ENCODE peak calls at places on chromosomes 1 and 21, in eight cellular contexts. One of them, this sample, is unnamed.

GRCh38 chr1:24438423-24438901 is 22.9 kb downstream of the NIPAL3 start:
- DNase-seq in A549: no peak
- DNase-seq in IMR-90: no peak
- DNase-seq in ovary: no peak
- DNase-seq in esophagus muscularis mucosa: no peak
- DNase-seq in stomach: no peak
- DNase-seq in NB4: no peak
- DNase-seq in spleen: no peak
- DNase-seq in this sample: peak; percentile 59

GRCh38 chr1:204258213-204259115 is 44.7 kb upstream of the GOLT1A start:
- DNase-seq in A549: peak; percentile 85
- DNase-seq in IMR-90: peak; percentile 63
- DNase-seq in ovary: peak; percentile 75
- DNase-seq in esophagus muscularis mucosa: no peak
- DNase-seq in stomach: peak; percentile 67
- DNase-seq in NB4: peak; percentile 56
- DNase-seq in spleen: peak; percentile 84
- DNase-seq in this sample: peak; percentile 60

GRCh38 chr1:46616277-46617107 is at the start of gene MOB3C:
- DNase-seq in A549: peak; percentile 36
- DNase-seq in IMR-90: peak; percentile 77
- DNase-seq in ovary: peak; percentile 84
- DNase-seq in esophagus muscularis mucosa: peak; percentile 97
- DNase-seq in stomach: peak; percentile 81
- DNase-seq in NB4: peak; percentile 49
- DNase-seq in spleen: peak; percentile 93
- DNase-seq in this sample: peak; percentile 87

GRCh38 chr1:179351281-179351680 is 14.5 kb upstream of the AXDND1 start:
- DNase-seq in A549: no peak
- DNase-seq in IMR-90: no peak
- DNase-seq in ovary: no peak
- DNase-seq in esophagus muscularis mucosa: no peak
- DNase-seq in stomach: no peak
- DNase-seq in NB4: no peak
- DNase-seq in spleen: no peak
- DNase-seq in this sample: no peak

GRCh38 chr1:190479537-190479936 is 1.9 kb upstream of the BRINP3 start:
- DNase-seq in A549: no peak
- DNase-seq in IMR-90: no peak
- DNase-seq in ovary: no peak
- DNase-seq in esophagus muscularis mucosa: no peak
- DNase-seq in stomach: no peak
- DNase-seq in NB4: no peak
- DNase-seq in spleen: no peak
- DNase-seq in this sample: no peak

GRCh38 chr1:152577168-152577567 is 3.1 kb downstream of the LCE3D start:
- DNase-seq in A549: no peak
- DNase-seq in IMR-90: no peak
- DNase-seq in ovary: no peak
- DNase-seq in esophagus muscularis mucosa: no peak
- DNase-seq in stomach: no peak
- DNase-seq in NB4: no peak
- DNase-seq in spleen: no peak
- DNase-seq in this sample: no peak

GRCh38 chr1:115429242-115429641 is 91.2 kb upstream of the NGF start:
- DNase-seq in A549: no peak
- DNase-seq in IMR-90: peak; percentile 59
- DNase-seq in ovary: no peak
- DNase-seq in esophagus muscularis mucosa: peak; percentile 55
- DNase-seq in stomach: no peak
- DNase-seq in NB4: no peak
- DNase-seq in spleen: no peak
- DNase-seq in this sample: no peak

GRCh38 chr1:905071-905749 is 18.5 kb upstream of the SAMD11 start:
- DNase-seq in A549: no peak
- DNase-seq in IMR-90: no peak
- DNase-seq in ovary: peak; percentile 37
- DNase-seq in esophagus muscularis mucosa: peak; percentile 42
- DNase-seq in stomach: peak; percentile 35
- DNase-seq in NB4: peak; percentile 87
- DNase-seq in spleen: peak; percentile 83
- DNase-seq in this sample: peak; percentile 30

GRCh38 chr1:201156346-201156745 is 2.1 kb upstream of the TMEM9 start:
- DNase-seq in A549: no peak
- DNase-seq in IMR-90: no peak
- DNase-seq in ovary: no peak
- DNase-seq in esophagus muscularis mucosa: no peak
- DNase-seq in stomach: no peak
- DNase-seq in NB4: no peak
- DNase-seq in spleen: no peak
- DNase-seq in this sample: no peak

GRCh38 chr1:4585705-4586104 is 68.7 kb upstream of the AJAP1 start:
- DNase-seq in A549: no peak
- DNase-seq in IMR-90: no peak
- DNase-seq in ovary: no peak
- DNase-seq in esophagus muscularis mucosa: no peak
- DNase-seq in stomach: no peak
- DNase-seq in NB4: no peak
- DNase-seq in spleen: no peak
- DNase-seq in this sample: no peak

GRCh38 chr1:116819081-116819480 is 64.9 kb downstream of the CD2 start:
- DNase-seq in A549: no peak
- DNase-seq in IMR-90: no peak
- DNase-seq in ovary: no peak
- DNase-seq in esophagus muscularis mucosa: no peak
- DNase-seq in stomach: no peak
- DNase-seq in NB4: no peak
- DNase-seq in spleen: no peak
- DNase-seq in this sample: no peak

GRCh38 chr21:33230518-33231324 is 983 bp downstream of the IFNAR2 start:
- DNase-seq in A549: peak; percentile 40
- DNase-seq in IMR-90: peak; percentile 75
- DNase-seq in ovary: no peak
- DNase-seq in esophagus muscularis mucosa: no peak
- DNase-seq in stomach: no peak
- DNase-seq in NB4: peak; percentile 74
- DNase-seq in spleen: peak; percentile 92
- DNase-seq in this sample: peak; percentile 43

GRCh38 chr1:206575894-206576737 is 36.1 kb downstream of the EIF2D start:
- DNase-seq in A549: no peak
- DNase-seq in IMR-90: no peak
- DNase-seq in ovary: no peak
- DNase-seq in esophagus muscularis mucosa: no peak
- DNase-seq in stomach: no peak
- DNase-seq in NB4: no peak
- DNase-seq in spleen: no peak
- DNase-seq in this sample: no peak

GRCh38 chr1:66336641-66336991 is 197.3 kb upstream of the SGIP1 start:
- DNase-seq in A549: no peak
- DNase-seq in IMR-90: no peak
- DNase-seq in ovary: no peak
- DNase-seq in esophagus muscularis mucosa: no peak
- DNase-seq in stomach: no peak
- DNase-seq in NB4: peak; percentile 39
- DNase-seq in spleen: no peak
- DNase-seq in this sample: no peak

GRCh38 chr1:66335125-66335524 is 198.8 kb upstream of the SGIP1 start:
- DNase-seq in A549: no peak
- DNase-seq in IMR-90: no peak
- DNase-seq in ovary: no peak
- DNase-seq in esophagus muscularis mucosa: no peak
- DNase-seq in stomach: no peak
- DNase-seq in NB4: peak; percentile 29
- DNase-seq in spleen: no peak
- DNase-seq in this sample: no peak

GRCh38 chr1:66337249-66337648 is 196.7 kb upstream of the SGIP1 start:
- DNase-seq in A549: no peak
- DNase-seq in IMR-90: no peak
- DNase-seq in ovary: no peak
- DNase-seq in esophagus muscularis mucosa: no peak
- DNase-seq in stomach: no peak
- DNase-seq in NB4: peak; percentile 35
- DNase-seq in spleen: peak; percentile 79
- DNase-seq in this sample: no peak

GRCh38 chr1:66334311-66334710 is 199.6 kb upstream of the SGIP1 start:
- DNase-seq in A549: no peak
- DNase-seq in IMR-90: no peak
- DNase-seq in ovary: no peak
- DNase-seq in esophagus muscularis mucosa: no peak
- DNase-seq in stomach: no peak
- DNase-seq in NB4: peak; percentile 55
- DNase-seq in spleen: no peak
- DNase-seq in this sample: no peak

DNA sequence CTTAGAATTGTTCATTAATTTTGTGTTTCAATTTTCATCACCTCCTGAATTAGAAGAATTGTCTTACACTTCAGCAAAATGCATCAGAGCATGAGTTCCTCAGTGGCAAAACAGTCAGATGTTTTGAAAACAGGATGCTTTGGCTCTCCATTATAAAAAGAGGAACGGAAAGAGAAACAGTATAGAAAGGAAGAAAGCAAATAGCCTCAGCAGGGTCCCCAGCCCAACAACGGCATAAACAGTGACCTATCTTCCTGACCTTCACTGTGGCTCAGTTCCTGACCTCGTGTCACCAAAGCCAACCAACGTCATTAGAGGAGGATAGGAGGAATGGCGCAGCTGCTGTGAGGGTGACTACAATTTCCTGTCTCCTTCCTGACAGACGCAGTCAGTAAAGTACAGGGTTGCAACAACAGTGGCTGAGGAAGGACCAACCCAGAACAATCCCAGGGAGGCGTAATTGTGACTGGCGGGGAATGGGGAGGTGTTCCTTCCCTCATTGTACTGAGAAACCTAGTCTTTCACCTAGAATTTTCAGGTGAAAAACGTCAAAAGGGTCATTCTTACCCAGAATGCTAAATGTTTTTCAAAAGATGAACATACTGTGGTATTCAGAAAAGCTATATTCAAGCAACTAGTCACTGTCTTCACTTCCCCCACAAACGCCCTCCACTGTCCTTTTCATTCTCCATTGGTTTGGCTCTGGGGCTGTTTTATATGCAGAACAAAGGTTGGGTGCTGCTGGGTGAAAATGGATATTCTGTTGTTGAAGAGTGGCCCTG is 197.9 kb upstream of the SGIP1 start:
- DNase-seq in A549: no peak
- DNase-seq in IMR-90: peak; percentile 61
- DNase-seq in ovary: no peak
- DNase-seq in esophagus muscularis mucosa: peak; percentile 92
- DNase-seq in stomach: peak; percentile 63
- DNase-seq in NB4: peak; percentile 97
- DNase-seq in spleen: peak; percentile 87
- DNase-seq in this sample: peak; percentile 35
- TF ChIP-seq POLR2A in A549: no peak
- TF ChIP-seq POLR2A in IMR-90: no peak
- TF ChIP-seq POLR2A in ovary: no peak
- TF ChIP-seq POLR2A in esophagus muscularis mucosa: no peak
- TF ChIP-seq POLR2A in stomach: peak; percentile 18
- TF ChIP-seq POLR2A in NB4: no peak
- TF ChIP-seq POLR2A in spleen: peak; percentile 80
- TF ChIP-seq POLR2A in this sample: peak; percentile 20

DNA sequence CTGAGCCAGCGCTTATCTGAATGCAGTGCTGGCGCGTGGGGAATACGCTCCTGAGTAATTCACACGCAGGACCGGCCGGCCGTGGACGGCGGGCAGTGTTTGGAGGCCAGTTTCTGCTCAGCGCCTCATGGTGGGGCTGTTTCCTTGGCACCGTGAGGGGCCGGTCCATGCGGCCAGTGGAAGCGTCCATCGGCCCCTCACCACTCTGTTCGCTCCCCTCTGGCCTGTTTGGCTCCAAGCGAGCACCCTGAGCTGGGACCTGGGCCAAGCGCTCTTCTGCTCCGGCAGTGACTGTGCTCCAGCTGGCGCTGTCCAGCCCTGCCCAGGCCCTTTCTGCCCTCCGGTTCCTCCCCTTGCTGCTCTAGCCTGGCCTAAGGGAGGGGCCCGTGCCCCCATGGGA is 16.3 kb upstream of the PLCH2 start:
- DNase-seq in A549: no peak
- DNase-seq in IMR-90: peak; percentile 73
- DNase-seq in ovary: peak; percentile 39
- DNase-seq in esophagus muscularis mucosa: no peak
- DNase-seq in stomach: peak; percentile 38
- DNase-seq in NB4: no peak
- DNase-seq in spleen: no peak
- DNase-seq in this sample: no peak
- TF ChIP-seq CTCF in A549: no peak
- TF ChIP-seq CTCF in IMR-90: peak; percentile 48
- TF ChIP-seq CTCF in ovary: no peak
- TF ChIP-seq CTCF in esophagus muscularis mucosa: no peak
- TF ChIP-seq CTCF in stomach: no peak
- TF ChIP-seq CTCF in NB4: no peak
- TF ChIP-seq CTCF in spleen: peak; percentile 22
- TF ChIP-seq CTCF in this sample: no peak

DNA sequence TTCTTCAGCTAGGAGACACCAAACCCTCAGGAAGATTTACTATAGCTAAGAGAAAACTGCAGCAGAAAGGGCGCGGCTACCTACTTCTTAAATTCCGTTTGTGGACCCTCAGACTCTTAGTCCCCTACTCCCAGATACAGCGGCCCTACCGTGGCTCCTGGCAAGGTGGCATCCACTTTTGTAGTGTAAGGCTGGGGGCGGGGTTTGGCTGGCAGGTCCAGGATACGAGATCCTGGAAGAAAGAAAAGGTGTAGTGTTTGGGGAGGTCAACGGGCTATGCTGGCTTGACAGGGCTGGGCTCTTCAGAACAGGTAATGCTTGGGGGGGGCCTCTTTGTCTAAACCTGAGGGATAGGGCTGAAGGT is 280 bp downstream of the CREB3L4 start:
- DNase-seq in A549: no peak
- DNase-seq in IMR-90: no peak
- DNase-seq in ovary: peak; percentile 67
- DNase-seq in esophagus muscularis mucosa: no peak
- DNase-seq in stomach: peak; percentile 87
- DNase-seq in NB4: no peak
- DNase-seq in spleen: peak; percentile 86
- DNase-seq in this sample: peak; percentile 59
- TF ChIP-seq POLR2A in A549: no peak
- TF ChIP-seq POLR2A in IMR-90: no peak
- TF ChIP-seq POLR2A in ovary: no peak
- TF ChIP-seq POLR2A in esophagus muscularis mucosa: no peak
- TF ChIP-seq POLR2A in stomach: no peak
- TF ChIP-seq POLR2A in NB4: no peak
- TF ChIP-seq POLR2A in spleen: no peak
- TF ChIP-seq POLR2A in this sample: no peak

GRCh38 chr1:237670296-237670695 is 220.4 kb downstream of the ZP4 start:
- DNase-seq in A549: no peak
- DNase-seq in IMR-90: no peak
- DNase-seq in ovary: no peak
- DNase-seq in esophagus muscularis mucosa: no peak
- DNase-seq in stomach: no peak
- DNase-seq in NB4: no peak
- DNase-seq in spleen: no peak
- DNase-seq in this sample: no peak

DNA sequence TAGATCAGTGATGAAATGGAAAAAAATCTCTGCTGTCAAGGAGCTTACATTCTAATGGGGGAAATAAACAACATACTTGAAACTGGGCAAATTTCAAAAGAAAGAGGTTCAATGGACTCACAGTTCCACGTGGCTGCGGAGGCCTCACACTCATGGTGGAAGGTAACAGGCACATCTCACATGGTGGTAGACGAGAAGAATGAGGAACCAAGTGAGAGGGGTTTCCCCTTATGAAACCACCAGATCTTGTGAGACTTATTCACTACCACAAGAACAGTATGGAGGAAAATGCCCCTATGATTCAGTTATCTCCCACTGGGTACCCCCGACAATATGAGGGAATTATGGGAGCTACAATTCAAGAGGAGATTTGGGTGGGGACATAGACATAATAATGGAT is 226.4 kb downstream of the ZP4 start:
- DNase-seq in A549: no peak
- DNase-seq in IMR-90: no peak
- DNase-seq in ovary: no peak
- DNase-seq in esophagus muscularis mucosa: no peak
- DNase-seq in stomach: no peak
- DNase-seq in NB4: peak; percentile 7
- DNase-seq in spleen: no peak
- DNase-seq in this sample: no peak
- TF ChIP-seq CTCF in A549: no peak
- TF ChIP-seq CTCF in IMR-90: no peak
- TF ChIP-seq CTCF in ovary: no peak
- TF ChIP-seq CTCF in esophagus muscularis mucosa: no peak
- TF ChIP-seq CTCF in stomach: no peak
- TF ChIP-seq CTCF in NB4: no peak
- TF ChIP-seq CTCF in spleen: no peak
- TF ChIP-seq CTCF in this sample: no peak

This sample was measured in uterus.